ENCODE peak calls at places on chromosomes 6 and 20, in five cellular contexts. N is stomach, I is H1, B is transverse colon, G is GM23338. X is an unnamed sample.

GRCh38 chr6:90319044-90319443 is 22.4 kb upstream of the BACH2 start:
- DNase-seq in N (no peak), I (no peak), B (no peak), G (no peak), X (no peak)

GRCh38 chr6:165616116-165616515 is 46.9 kb downstream of the PDE10A start:
- DNase-seq in N (no peak), I (no peak), B (no peak), G (no peak), X (no peak)

GRCh38 chr6:147941143-147941542 is 401.5 kb upstream of the SASH1 start:
- DNase-seq in N (no peak), I (peak), B (no peak), G (peak), X (no peak)

GRCh38 chr6:24859608-24860007 is 60.9 kb upstream of the ARMH2 start:
- DNase-seq in N (no peak), I (no peak), B (no peak), G (no peak), X (no peak)

GRCh38 chr6:100618349-100618671 is 153.6 kb upstream of the SIM1 start:
- DNase-seq in N (no peak), I (no peak), B (no peak), G (no peak), X (no peak)

GRCh38 chr6:101588343-101588742 is 194.8 kb downstream of the GRIK2 start:
- DNase-seq in N (no peak), I (no peak), B (no peak), G (no peak), X (no peak)

GRCh38 chr6:125859691-125860210 is 69.0 kb downstream of the NCOA7 start:
- DNase-seq in N (no peak), I (no peak), B (no peak), G (no peak), X (no peak)

GRCh38 chr6:151240861-151241642 is 1.3 kb downstream of the AKAP12 start:
- DNase-seq in N (peak), I (no peak), B (peak), G (peak), X (no peak)

GRCh38 chr20:1449370-1449769 is 17.3 kb downstream of the NSFL1C start:
- DNase-seq in N (no peak), I (no peak), B (no peak), G (no peak), X (no peak)

GRCh38 chr6:80523531-80523970 is 417.1 kb downstream of the BCKDHB start:
- DNase-seq in N (no peak), I (peak), B (no peak), G (peak), X (no peak)

GRCh38 chr6:45807610-45808009 is 208.1 kb downstream of the CLIC5 start:
- DNase-seq in N (no peak), I (no peak), B (no peak), G (no peak), X (no peak)

GRCh38 chr6:162560891-162561290 is 166.7 kb downstream of the PRKN start:
- DNase-seq in N (no peak), I (no peak), B (no peak), G (no peak), X (no peak)

GRCh38 chr6:54473328-54473727 is 165.1 kb downstream of the TINAG start:
- DNase-seq in N (no peak), I (no peak), B (no peak), G (peak), X (no peak)

GRCh38 chr20:39291301-39291700 is 329.2 kb downstream of the DHX35 start:
- DNase-seq in N (no peak), I (no peak), B (no peak), G (no peak), X (no peak)

GRCh38 chr20:48864738-48865318 is 37.0 kb upstream of the PREX1 start:
- DNase-seq in N (no peak), I (no peak), B (no peak), G (no peak), X (no peak)

GRCh38 chr6:157814883-157815282 is 8.2 kb upstream of the SNX9 start:
- DNase-seq in N (no peak), I (no peak), B (no peak), G (no peak), X (no peak)

GRCh38 chr6:68559716-68560115 is 75.4 kb upstream of the ADGRB3 start:
- DNase-seq in N (no peak), I (no peak), B (no peak), G (peak), X (no peak)

GRCh38 chr6:143139239-143139784 is 78.6 kb downstream of the AIG1 start:
- DNase-seq in N (no peak), I (no peak), B (no peak), G (no peak), X (no peak)

GRCh38 chr6:16392010-16392409 is 153.6 kb downstream of the GMPR start:
- DNase-seq in N (no peak), I (no peak), B (no peak), G (no peak), X (no peak)
- H3K27ac ChIP-seq in N (peak), I (no peak), B (peak), G (no peak), X (no peak)

GRCh38 chr20:51190783-51191180 is 167.9 kb upstream of the KCNG1 start:
- DNase-seq in N (no peak), I (no peak), B (no peak), G (no peak), X (no peak)
- TF ChIP-seq POLR2AphosphoS5 in N (no peak), I (no peak), B (no peak), G (no peak), X (no peak)

GRCh38 chr6:108581237-108581931 is 20.7 kb downstream of the FOXO3 start:
- DNase-seq in N (no peak), I (no peak), B (no peak), G (no peak), X (no peak)
- H3K27ac ChIP-seq in N (peak), I (no peak), B (peak), G (no peak), X (peak)

GRCh38 chr6:106163446-106163965 is 77.4 kb downstream of the PRDM1 start:
- DNase-seq in N (no peak), I (no peak), B (peak), G (peak), X (no peak)

GRCh38 chr6:106162926-106163325 is 76.8 kb downstream of the PRDM1 start:
- DNase-seq in N (no peak), I (no peak), B (no peak), G (no peak), X (no peak)

GRCh38 chr6:106161893-106162292 is 75.8 kb downstream of the PRDM1 start:
- DNase-seq in N (no peak), I (no peak), B (no peak), G (no peak), X (no peak)

GRCh38 chr6:106165885-106166485 is 79.8 kb downstream of the PRDM1 start:
- DNase-seq in N (no peak), I (no peak), B (no peak), G (no peak), X (no peak)

DNA sequence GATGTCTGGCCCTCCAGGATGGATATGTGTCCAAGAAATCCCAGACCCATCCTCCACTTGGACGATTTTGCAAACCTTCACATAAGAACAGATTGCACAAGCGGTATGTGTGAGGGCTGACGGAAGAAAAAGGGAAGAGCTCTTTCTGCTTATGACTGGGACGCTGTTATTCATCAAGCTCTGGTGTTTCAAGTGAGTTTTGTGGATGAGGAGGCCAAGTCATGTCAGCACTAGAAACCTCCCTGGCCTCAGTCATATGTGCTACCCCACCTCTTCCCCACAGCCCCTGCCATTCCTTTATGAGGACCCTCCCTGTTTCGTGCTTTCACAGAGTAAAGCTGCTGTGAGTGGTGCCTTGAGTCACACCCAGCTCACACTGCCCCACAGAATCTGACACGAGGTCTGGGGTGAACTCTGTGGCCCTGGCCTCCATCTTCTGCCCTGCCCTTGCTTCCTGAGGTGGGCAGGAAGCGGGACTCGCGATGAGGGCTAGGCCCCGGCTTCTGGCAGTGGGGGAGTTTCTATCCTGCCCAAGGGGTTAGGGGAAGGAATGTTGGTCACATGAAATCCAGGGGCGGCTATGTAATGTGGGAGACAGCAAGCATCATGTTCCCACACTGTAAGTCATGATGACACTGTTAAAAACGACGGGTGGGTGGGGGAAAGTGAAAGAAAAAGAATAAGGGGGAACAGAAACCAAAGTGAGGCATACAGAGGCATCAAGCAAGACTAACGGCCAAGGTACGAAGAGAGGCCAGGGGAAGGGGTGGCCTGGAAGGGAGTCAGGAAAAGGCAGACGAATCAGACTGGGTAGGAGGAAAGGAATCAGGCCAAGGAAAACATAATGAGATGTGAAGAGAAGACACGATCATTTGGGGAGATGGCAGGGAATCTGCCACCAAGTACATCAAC is 78.1 kb downstream of the PRDM1 start:
- DNase-seq in N (no peak), I (no peak), B (peak), G (no peak), X (no peak)
- TF ChIP-seq POLR2AphosphoS5 in N (peak), I (no peak), B (no peak), G (no peak), X (peak)

DNA sequence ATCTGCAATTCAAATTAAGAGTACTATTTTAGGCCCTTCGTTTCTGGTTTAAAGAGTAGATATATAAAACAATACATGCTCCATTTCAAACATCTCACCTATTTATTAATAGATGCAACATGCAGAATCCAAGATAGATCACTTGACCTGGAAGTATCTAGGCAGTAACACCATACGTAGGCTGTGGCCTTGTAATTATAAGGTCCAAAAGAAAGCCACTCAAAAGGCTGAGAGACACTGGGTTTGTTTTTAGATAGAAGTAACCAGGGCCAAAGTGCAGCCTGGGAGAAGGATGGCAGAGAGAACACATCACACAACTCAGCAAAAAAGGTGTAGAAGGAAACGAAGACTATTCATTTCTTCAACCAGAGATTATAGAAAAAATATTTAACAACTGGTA is 8.4 kb upstream of the GFOD1 start:
- DNase-seq in N (no peak), I (no peak), B (no peak), G (no peak), X (no peak)
- H3K27ac ChIP-seq in N (no peak), I (no peak), B (no peak), G (no peak), X (no peak)